ENCODE peak calls at places on chromosomes 1 and 21, in nine cellular contexts. One of them, this sample, is unnamed.

GRCh38 chr1:202189012-202189790 is 4.4 kb upstream of the LGR6 start:
- DNase-seq in G401: peak
- DNase-seq in CD4-positive, alpha-beta T cell: peak
- DNase-seq in activated naive CD8-positive, alpha-beta T cell treated with anti-CD3 and anti-CD28 coated beads, Interleukin-2, amount 10 ng/mL, durations not matched to agents 7 days and 5 days: peak
- DNase-seq in gastrocnemius medialis: peak
- DNase-seq in stimulated activated CD4-positive, alpha-beta T cell treated with anti-CD3 and anti-CD28 coated beads, Interleukin-2, amount 100 ng/mL, for 24 hours: peak
- DNase-seq in suprapubic skin: peak
- DNase-seq in fibroblast of lung: peak
- DNase-seq in Panc1: peak
- DNase-seq in this sample: no peak

GRCh38 chr1:7555391-7556185 is 215.5 kb upstream of the VAMP3 start:
- DNase-seq in G401: no peak
- DNase-seq in CD4-positive, alpha-beta T cell: no peak
- DNase-seq in activated naive CD8-positive, alpha-beta T cell treated with anti-CD3 and anti-CD28 coated beads, Interleukin-2, amount 10 ng/mL, durations not matched to agents 7 days and 5 days: no peak
- DNase-seq in gastrocnemius medialis: no peak
- DNase-seq in stimulated activated CD4-positive, alpha-beta T cell treated with anti-CD3 and anti-CD28 coated beads, Interleukin-2, amount 100 ng/mL, for 24 hours: no peak
- DNase-seq in suprapubic skin: no peak
- DNase-seq in fibroblast of lung: no peak
- DNase-seq in Panc1: no peak
- DNase-seq in this sample: no peak

GRCh38 chr1:39139723-39140360 is 64.7 kb upstream of the MACF1 start:
- DNase-seq in G401: no peak
- DNase-seq in CD4-positive, alpha-beta T cell: no peak
- DNase-seq in activated naive CD8-positive, alpha-beta T cell treated with anti-CD3 and anti-CD28 coated beads, Interleukin-2, amount 10 ng/mL, durations not matched to agents 7 days and 5 days: no peak
- DNase-seq in gastrocnemius medialis: no peak
- DNase-seq in stimulated activated CD4-positive, alpha-beta T cell treated with anti-CD3 and anti-CD28 coated beads, Interleukin-2, amount 100 ng/mL, for 24 hours: no peak
- DNase-seq in suprapubic skin: no peak
- DNase-seq in fibroblast of lung: no peak
- DNase-seq in Panc1: no peak
- DNase-seq in this sample: peak

GRCh38 chr1:79226963-79227362 is 220.4 kb upstream of the ADGRL4 start:
- DNase-seq in G401: no peak
- DNase-seq in CD4-positive, alpha-beta T cell: no peak
- DNase-seq in activated naive CD8-positive, alpha-beta T cell treated with anti-CD3 and anti-CD28 coated beads, Interleukin-2, amount 10 ng/mL, durations not matched to agents 7 days and 5 days: no peak
- DNase-seq in gastrocnemius medialis: no peak
- DNase-seq in stimulated activated CD4-positive, alpha-beta T cell treated with anti-CD3 and anti-CD28 coated beads, Interleukin-2, amount 100 ng/mL, for 24 hours: no peak
- DNase-seq in suprapubic skin: no peak
- DNase-seq in fibroblast of lung: no peak
- DNase-seq in Panc1: no peak
- DNase-seq in this sample: no peak

GRCh38 chr1:157133431-157133830 is 4.8 kb downstream of the ETV3 start:
- DNase-seq in G401: no peak
- DNase-seq in CD4-positive, alpha-beta T cell: no peak
- DNase-seq in activated naive CD8-positive, alpha-beta T cell treated with anti-CD3 and anti-CD28 coated beads, Interleukin-2, amount 10 ng/mL, durations not matched to agents 7 days and 5 days: no peak
- DNase-seq in gastrocnemius medialis: no peak
- DNase-seq in stimulated activated CD4-positive, alpha-beta T cell treated with anti-CD3 and anti-CD28 coated beads, Interleukin-2, amount 100 ng/mL, for 24 hours: no peak
- DNase-seq in suprapubic skin: no peak
- DNase-seq in fibroblast of lung: no peak
- DNase-seq in Panc1: no peak
- DNase-seq in this sample: no peak

GRCh38 chr1:156525856-156526479 is 25.4 kb upstream of the MEF2D start:
- DNase-seq in G401: no peak
- DNase-seq in CD4-positive, alpha-beta T cell: no peak
- DNase-seq in activated naive CD8-positive, alpha-beta T cell treated with anti-CD3 and anti-CD28 coated beads, Interleukin-2, amount 10 ng/mL, durations not matched to agents 7 days and 5 days: no peak
- DNase-seq in gastrocnemius medialis: peak
- DNase-seq in stimulated activated CD4-positive, alpha-beta T cell treated with anti-CD3 and anti-CD28 coated beads, Interleukin-2, amount 100 ng/mL, for 24 hours: no peak
- DNase-seq in suprapubic skin: no peak
- DNase-seq in fibroblast of lung: no peak
- DNase-seq in Panc1: no peak
- DNase-seq in this sample: no peak

GRCh38 chr1:12601690-12602632 is 16.0 kb downstream of the DHRS3 start:
- DNase-seq in G401: no peak
- DNase-seq in CD4-positive, alpha-beta T cell: no peak
- DNase-seq in activated naive CD8-positive, alpha-beta T cell treated with anti-CD3 and anti-CD28 coated beads, Interleukin-2, amount 10 ng/mL, durations not matched to agents 7 days and 5 days: no peak
- DNase-seq in gastrocnemius medialis: no peak
- DNase-seq in stimulated activated CD4-positive, alpha-beta T cell treated with anti-CD3 and anti-CD28 coated beads, Interleukin-2, amount 100 ng/mL, for 24 hours: no peak
- DNase-seq in suprapubic skin: no peak
- DNase-seq in fibroblast of lung: peak
- DNase-seq in Panc1: no peak
- DNase-seq in this sample: peak

GRCh38 chr1:32892368-32893197 is 6.3 kb downstream of the HPCA start:
- DNase-seq in G401: peak
- DNase-seq in CD4-positive, alpha-beta T cell: no peak
- DNase-seq in activated naive CD8-positive, alpha-beta T cell treated with anti-CD3 and anti-CD28 coated beads, Interleukin-2, amount 10 ng/mL, durations not matched to agents 7 days and 5 days: peak
- DNase-seq in gastrocnemius medialis: no peak
- DNase-seq in stimulated activated CD4-positive, alpha-beta T cell treated with anti-CD3 and anti-CD28 coated beads, Interleukin-2, amount 100 ng/mL, for 24 hours: peak
- DNase-seq in suprapubic skin: no peak
- DNase-seq in fibroblast of lung: peak
- DNase-seq in Panc1: no peak
- DNase-seq in this sample: peak

GRCh38 chr1:109237512-109237911 is 11.8 kb upstream of the CELSR2 start:
- DNase-seq in G401: no peak
- DNase-seq in CD4-positive, alpha-beta T cell: no peak
- DNase-seq in activated naive CD8-positive, alpha-beta T cell treated with anti-CD3 and anti-CD28 coated beads, Interleukin-2, amount 10 ng/mL, durations not matched to agents 7 days and 5 days: no peak
- DNase-seq in gastrocnemius medialis: no peak
- DNase-seq in stimulated activated CD4-positive, alpha-beta T cell treated with anti-CD3 and anti-CD28 coated beads, Interleukin-2, amount 100 ng/mL, for 24 hours: no peak
- DNase-seq in suprapubic skin: no peak
- DNase-seq in fibroblast of lung: no peak
- DNase-seq in Panc1: no peak
- DNase-seq in this sample: no peak

GRCh38 chr21:17524635-17525034 is 11.8 kb downstream of the CXADR start:
- DNase-seq in G401: no peak
- DNase-seq in CD4-positive, alpha-beta T cell: no peak
- DNase-seq in activated naive CD8-positive, alpha-beta T cell treated with anti-CD3 and anti-CD28 coated beads, Interleukin-2, amount 10 ng/mL, durations not matched to agents 7 days and 5 days: no peak
- DNase-seq in gastrocnemius medialis: no peak
- DNase-seq in stimulated activated CD4-positive, alpha-beta T cell treated with anti-CD3 and anti-CD28 coated beads, Interleukin-2, amount 100 ng/mL, for 24 hours: no peak
- DNase-seq in suprapubic skin: no peak
- DNase-seq in fibroblast of lung: no peak
- DNase-seq in Panc1: no peak
- DNase-seq in this sample: no peak

GRCh38 chr1:211155040-211155439 is 21.1 kb upstream of the KCNH1 start:
- DNase-seq in G401: no peak
- DNase-seq in CD4-positive, alpha-beta T cell: no peak
- DNase-seq in activated naive CD8-positive, alpha-beta T cell treated with anti-CD3 and anti-CD28 coated beads, Interleukin-2, amount 10 ng/mL, durations not matched to agents 7 days and 5 days: no peak
- DNase-seq in gastrocnemius medialis: no peak
- DNase-seq in stimulated activated CD4-positive, alpha-beta T cell treated with anti-CD3 and anti-CD28 coated beads, Interleukin-2, amount 100 ng/mL, for 24 hours: no peak
- DNase-seq in suprapubic skin: no peak
- DNase-seq in fibroblast of lung: no peak
- DNase-seq in Panc1: no peak
- DNase-seq in this sample: no peak

GRCh38 chr1:158374864-158375263 is 21.2 kb downstream of the CD1E start:
- DNase-seq in G401: no peak
- DNase-seq in CD4-positive, alpha-beta T cell: no peak
- DNase-seq in activated naive CD8-positive, alpha-beta T cell treated with anti-CD3 and anti-CD28 coated beads, Interleukin-2, amount 10 ng/mL, durations not matched to agents 7 days and 5 days: no peak
- DNase-seq in gastrocnemius medialis: no peak
- DNase-seq in stimulated activated CD4-positive, alpha-beta T cell treated with anti-CD3 and anti-CD28 coated beads, Interleukin-2, amount 100 ng/mL, for 24 hours: no peak
- DNase-seq in suprapubic skin: no peak
- DNase-seq in fibroblast of lung: no peak
- DNase-seq in Panc1: no peak
- DNase-seq in this sample: no peak

GRCh38 chr1:116503535-116504307 is 67.1 kb downstream of the CD58 start:
- DNase-seq in G401: no peak
- DNase-seq in CD4-positive, alpha-beta T cell: no peak
- DNase-seq in activated naive CD8-positive, alpha-beta T cell treated with anti-CD3 and anti-CD28 coated beads, Interleukin-2, amount 10 ng/mL, durations not matched to agents 7 days and 5 days: peak
- DNase-seq in gastrocnemius medialis: no peak
- DNase-seq in stimulated activated CD4-positive, alpha-beta T cell treated with anti-CD3 and anti-CD28 coated beads, Interleukin-2, amount 100 ng/mL, for 24 hours: peak
- DNase-seq in suprapubic skin: no peak
- DNase-seq in fibroblast of lung: peak
- DNase-seq in Panc1: no peak
- DNase-seq in this sample: peak

GRCh38 chr1:115706774-115707425 is 61.6 kb downstream of the CASQ2 start:
- DNase-seq in G401: peak
- DNase-seq in CD4-positive, alpha-beta T cell: no peak
- DNase-seq in activated naive CD8-positive, alpha-beta T cell treated with anti-CD3 and anti-CD28 coated beads, Interleukin-2, amount 10 ng/mL, durations not matched to agents 7 days and 5 days: no peak
- DNase-seq in gastrocnemius medialis: no peak
- DNase-seq in stimulated activated CD4-positive, alpha-beta T cell treated with anti-CD3 and anti-CD28 coated beads, Interleukin-2, amount 100 ng/mL, for 24 hours: no peak
- DNase-seq in suprapubic skin: no peak
- DNase-seq in fibroblast of lung: peak
- DNase-seq in Panc1: no peak
- DNase-seq in this sample: peak

GRCh38 chr1:204380293-204380831 is 20.6 kb upstream of the PLEKHA6 start:
- DNase-seq in G401: no peak
- DNase-seq in CD4-positive, alpha-beta T cell: no peak
- DNase-seq in activated naive CD8-positive, alpha-beta T cell treated with anti-CD3 and anti-CD28 coated beads, Interleukin-2, amount 10 ng/mL, durations not matched to agents 7 days and 5 days: no peak
- DNase-seq in gastrocnemius medialis: no peak
- DNase-seq in stimulated activated CD4-positive, alpha-beta T cell treated with anti-CD3 and anti-CD28 coated beads, Interleukin-2, amount 100 ng/mL, for 24 hours: no peak
- DNase-seq in suprapubic skin: no peak
- DNase-seq in fibroblast of lung: no peak
- DNase-seq in Panc1: no peak
- DNase-seq in this sample: no peak

GRCh38 chr1:66393586-66394334 is 140.2 kb upstream of the SGIP1 start:
- DNase-seq in G401: no peak
- DNase-seq in CD4-positive, alpha-beta T cell: no peak
- DNase-seq in activated naive CD8-positive, alpha-beta T cell treated with anti-CD3 and anti-CD28 coated beads, Interleukin-2, amount 10 ng/mL, durations not matched to agents 7 days and 5 days: no peak
- DNase-seq in gastrocnemius medialis: no peak
- DNase-seq in stimulated activated CD4-positive, alpha-beta T cell treated with anti-CD3 and anti-CD28 coated beads, Interleukin-2, amount 100 ng/mL, for 24 hours: no peak
- DNase-seq in suprapubic skin: no peak
- DNase-seq in fibroblast of lung: no peak
- DNase-seq in Panc1: no peak
- DNase-seq in this sample: peak

GRCh38 chr1:208207388-208208131 is 36.6 kb downstream of the PLXNA2 start:
- DNase-seq in G401: no peak
- DNase-seq in CD4-positive, alpha-beta T cell: no peak
- DNase-seq in activated naive CD8-positive, alpha-beta T cell treated with anti-CD3 and anti-CD28 coated beads, Interleukin-2, amount 10 ng/mL, durations not matched to agents 7 days and 5 days: no peak
- DNase-seq in gastrocnemius medialis: peak
- DNase-seq in stimulated activated CD4-positive, alpha-beta T cell treated with anti-CD3 and anti-CD28 coated beads, Interleukin-2, amount 100 ng/mL, for 24 hours: no peak
- DNase-seq in suprapubic skin: no peak
- DNase-seq in fibroblast of lung: peak
- DNase-seq in Panc1: no peak
- DNase-seq in this sample: peak

GRCh38 chr1:43821471-43821870 is 112.1 kb upstream of the ARTN start:
- DNase-seq in G401: no peak
- DNase-seq in CD4-positive, alpha-beta T cell: no peak
- DNase-seq in activated naive CD8-positive, alpha-beta T cell treated with anti-CD3 and anti-CD28 coated beads, Interleukin-2, amount 10 ng/mL, durations not matched to agents 7 days and 5 days: no peak
- DNase-seq in gastrocnemius medialis: no peak
- DNase-seq in stimulated activated CD4-positive, alpha-beta T cell treated with anti-CD3 and anti-CD28 coated beads, Interleukin-2, amount 100 ng/mL, for 24 hours: no peak
- DNase-seq in suprapubic skin: no peak
- DNase-seq in fibroblast of lung: no peak
- DNase-seq in Panc1: no peak
- DNase-seq in this sample: no peak

GRCh38 chr1:221742555-221743415 is 896 bp upstream of the DUSP10 start:
- DNase-seq in G401: no peak
- DNase-seq in CD4-positive, alpha-beta T cell: peak
- DNase-seq in activated naive CD8-positive, alpha-beta T cell treated with anti-CD3 and anti-CD28 coated beads, Interleukin-2, amount 10 ng/mL, durations not matched to agents 7 days and 5 days: peak
- DNase-seq in gastrocnemius medialis: peak
- DNase-seq in stimulated activated CD4-positive, alpha-beta T cell treated with anti-CD3 and anti-CD28 coated beads, Interleukin-2, amount 100 ng/mL, for 24 hours: peak
- DNase-seq in suprapubic skin: peak
- DNase-seq in fibroblast of lung: peak
- DNase-seq in Panc1: no peak
- DNase-seq in this sample: peak

GRCh38 chr21:44612669-44613229 is 870 bp downstream of the KRTAP10-8 start:
- DNase-seq in G401: no peak
- DNase-seq in CD4-positive, alpha-beta T cell: no peak
- DNase-seq in activated naive CD8-positive, alpha-beta T cell treated with anti-CD3 and anti-CD28 coated beads, Interleukin-2, amount 10 ng/mL, durations not matched to agents 7 days and 5 days: no peak
- DNase-seq in gastrocnemius medialis: no peak
- DNase-seq in stimulated activated CD4-positive, alpha-beta T cell treated with anti-CD3 and anti-CD28 coated beads, Interleukin-2, amount 100 ng/mL, for 24 hours: no peak
- DNase-seq in suprapubic skin: no peak
- DNase-seq in fibroblast of lung: no peak
- DNase-seq in Panc1: no peak
- DNase-seq in this sample: no peak

GRCh38 chr1:64686828-64687724 is 57.8 kb upstream of the RAVER2 start:
- DNase-seq in G401: peak
- DNase-seq in CD4-positive, alpha-beta T cell: no peak
- DNase-seq in activated naive CD8-positive, alpha-beta T cell treated with anti-CD3 and anti-CD28 coated beads, Interleukin-2, amount 10 ng/mL, durations not matched to agents 7 days and 5 days: no peak
- DNase-seq in gastrocnemius medialis: no peak
- DNase-seq in stimulated activated CD4-positive, alpha-beta T cell treated with anti-CD3 and anti-CD28 coated beads, Interleukin-2, amount 100 ng/mL, for 24 hours: peak
- DNase-seq in suprapubic skin: no peak
- DNase-seq in fibroblast of lung: peak
- DNase-seq in Panc1: peak
- DNase-seq in this sample: peak

GRCh38 chr1:38256072-38256471 is 209.5 kb upstream of the POU3F1 start:
- DNase-seq in G401: no peak
- DNase-seq in CD4-positive, alpha-beta T cell: no peak
- DNase-seq in activated naive CD8-positive, alpha-beta T cell treated with anti-CD3 and anti-CD28 coated beads, Interleukin-2, amount 10 ng/mL, durations not matched to agents 7 days and 5 days: no peak
- DNase-seq in gastrocnemius medialis: no peak
- DNase-seq in stimulated activated CD4-positive, alpha-beta T cell treated with anti-CD3 and anti-CD28 coated beads, Interleukin-2, amount 100 ng/mL, for 24 hours: no peak
- DNase-seq in suprapubic skin: no peak
- DNase-seq in fibroblast of lung: no peak
- DNase-seq in Panc1: no peak
- DNase-seq in this sample: no peak

GRCh38 chr1:228390649-228391048 is 16.0 kb downstream of the TRIM11 start:
- DNase-seq in G401: no peak
- DNase-seq in CD4-positive, alpha-beta T cell: no peak
- DNase-seq in activated naive CD8-positive, alpha-beta T cell treated with anti-CD3 and anti-CD28 coated beads, Interleukin-2, amount 10 ng/mL, durations not matched to agents 7 days and 5 days: no peak
- DNase-seq in gastrocnemius medialis: no peak
- DNase-seq in stimulated activated CD4-positive, alpha-beta T cell treated with anti-CD3 and anti-CD28 coated beads, Interleukin-2, amount 100 ng/mL, for 24 hours: no peak
- DNase-seq in suprapubic skin: no peak
- DNase-seq in fibroblast of lung: no peak
- DNase-seq in Panc1: no peak
- DNase-seq in this sample: no peak

GRCh38 chr1:51265618-51266017 is 29.5 kb downstream of the RNF11 start:
- DNase-seq in G401: no peak
- DNase-seq in CD4-positive, alpha-beta T cell: no peak
- DNase-seq in activated naive CD8-positive, alpha-beta T cell treated with anti-CD3 and anti-CD28 coated beads, Interleukin-2, amount 10 ng/mL, durations not matched to agents 7 days and 5 days: no peak
- DNase-seq in gastrocnemius medialis: no peak
- DNase-seq in stimulated activated CD4-positive, alpha-beta T cell treated with anti-CD3 and anti-CD28 coated beads, Interleukin-2, amount 100 ng/mL, for 24 hours: no peak
- DNase-seq in suprapubic skin: no peak
- DNase-seq in fibroblast of lung: no peak
- DNase-seq in Panc1: no peak
- DNase-seq in this sample: no peak

GRCh38 chr1:22418852-22419480 is 32.7 kb upstream of the ZBTB40 start:
- DNase-seq in G401: peak
- DNase-seq in CD4-positive, alpha-beta T cell: no peak
- DNase-seq in activated naive CD8-positive, alpha-beta T cell treated with anti-CD3 and anti-CD28 coated beads, Interleukin-2, amount 10 ng/mL, durations not matched to agents 7 days and 5 days: no peak
- DNase-seq in gastrocnemius medialis: no peak
- DNase-seq in stimulated activated CD4-positive, alpha-beta T cell treated with anti-CD3 and anti-CD28 coated beads, Interleukin-2, amount 100 ng/mL, for 24 hours: no peak
- DNase-seq in suprapubic skin: no peak
- DNase-seq in fibroblast of lung: peak
- DNase-seq in Panc1: no peak
- DNase-seq in this sample: peak

GRCh38 chr1:231601775-231602674 is 24.6 kb upstream of the DISC1 start:
- DNase-seq in G401: no peak
- DNase-seq in CD4-positive, alpha-beta T cell: no peak
- DNase-seq in activated naive CD8-positive, alpha-beta T cell treated with anti-CD3 and anti-CD28 coated beads, Interleukin-2, amount 10 ng/mL, durations not matched to agents 7 days and 5 days: no peak
- DNase-seq in gastrocnemius medialis: no peak
- DNase-seq in stimulated activated CD4-positive, alpha-beta T cell treated with anti-CD3 and anti-CD28 coated beads, Interleukin-2, amount 100 ng/mL, for 24 hours: no peak
- DNase-seq in suprapubic skin: no peak
- DNase-seq in fibroblast of lung: no peak
- DNase-seq in Panc1: no peak
- DNase-seq in this sample: no peak

GRCh38 chr21:46028547-46029200 is 47.1 kb downstream of the COL6A1 start:
- DNase-seq in G401: no peak
- DNase-seq in CD4-positive, alpha-beta T cell: no peak
- DNase-seq in activated naive CD8-positive, alpha-beta T cell treated with anti-CD3 and anti-CD28 coated beads, Interleukin-2, amount 10 ng/mL, durations not matched to agents 7 days and 5 days: no peak
- DNase-seq in gastrocnemius medialis: no peak
- DNase-seq in stimulated activated CD4-positive, alpha-beta T cell treated with anti-CD3 and anti-CD28 coated beads, Interleukin-2, amount 100 ng/mL, for 24 hours: no peak
- DNase-seq in suprapubic skin: no peak
- DNase-seq in fibroblast of lung: peak
- DNase-seq in Panc1: no peak
- DNase-seq in this sample: peak

GRCh38 chr1:90400121-90400520 is 317.0 kb downstream of the BARHL2 start:
- DNase-seq in G401: no peak
- DNase-seq in CD4-positive, alpha-beta T cell: no peak
- DNase-seq in activated naive CD8-positive, alpha-beta T cell treated with anti-CD3 and anti-CD28 coated beads, Interleukin-2, amount 10 ng/mL, durations not matched to agents 7 days and 5 days: no peak
- DNase-seq in gastrocnemius medialis: no peak
- DNase-seq in stimulated activated CD4-positive, alpha-beta T cell treated with anti-CD3 and anti-CD28 coated beads, Interleukin-2, amount 100 ng/mL, for 24 hours: no peak
- DNase-seq in suprapubic skin: no peak
- DNase-seq in fibroblast of lung: peak
- DNase-seq in Panc1: no peak
- DNase-seq in this sample: peak